ENCODE peak calls at places on chromosomes 3 and 15, in ten cellular contexts. S is ovary; N is BE2C; B is T-cell; E is stimulated activated CD4-positive, alpha-beta T cell treated with anti-CD3 and anti-CD28 coated beads, Interleukin-1b, Interleukin-23, amount 100 ng/mL, for 4 hours; Z is G401; T is activated T-helper 1 cell treated with anti-CD3 and anti-CD28 coated beads, Interleukin-2, amount 50 U/mL, for 16 hours; O is cardiac fibroblast; C is amniotic stem cell; H is stimulated activated CD8-positive, alpha-beta memory T cell treated with anti-CD3 and anti-CD28 coated beads, Interleukin-4, amount 100 ng/mL, for 1 hour. Y is an unnamed sample.
A peak's percentile ranks its signal among the peaks of the same experiment; 100 is the strongest.

GRCh38 chr15:88454867-88455810 is 12.0 kb downstream of the MRPL46 start:
- DNase-seq in S (peak; percentile 43), C (no peak), Z (peak; percentile 73), O (peak; percentile 77), N (peak; percentile 88), T (no peak), B (no peak), E (peak; percentile 20), H (no peak), Y (peak; percentile 66)

GRCh38 chr15:71743861-71744382 is 66.4 kb upstream of the NR2E3 start:
- DNase-seq in Z (peak; percentile 59), H (peak; percentile 50), S (peak; percentile 73), C (peak; percentile 19), B (peak; percentile 24), E (peak; percentile 46), O (peak; percentile 71), T (peak; percentile 11), N (peak; percentile 70), Y (peak; percentile 62)

GRCh38 chr3:134802428-134803050 is 7.5 kb downstream of the EPHB1 start:
- DNase-seq in C (no peak), Z (no peak), T (no peak), H (no peak), B (no peak), E (no peak), S (no peak), O (no peak), N (no peak), Y (no peak)

GRCh38 chr3:47870156-47870555 is 67.2 kb downstream of the DHX30 start:
- DNase-seq in Z (no peak), B (no peak), O (no peak), E (no peak), S (no peak), C (no peak), T (no peak), N (no peak), H (no peak), Y (no peak)

GRCh38 chr15:68578960-68579935 is at the start of gene CORO2B:
- DNase-seq in Z (peak; percentile 78), N (peak; percentile 74), T (no peak), B (no peak), O (peak; percentile 53), E (no peak), H (no peak), S (peak; percentile 76), C (peak; percentile 22), Y (peak; percentile 12)

GRCh38 chr3:169581633-169582032 is 81.9 kb downstream of the MECOM start:
- DNase-seq in E (no peak), C (no peak), N (no peak), H (no peak), O (peak; percentile 46), Z (no peak), T (no peak), S (no peak), B (no peak), Y (no peak)

GRCh38 chr3:155014953-155015352 is 65.2 kb upstream of the MME start:
- DNase-seq in H (no peak), S (no peak), E (no peak), T (no peak), B (no peak), Z (no peak), O (no peak), N (no peak), C (no peak), Y (no peak)

GRCh38 chr3:150960708-150961684 is 11.5 kb downstream of the CLRN1 start:
- DNase-seq in C (no peak), H (no peak), B (no peak), Z (no peak), N (no peak), E (no peak), O (no peak), S (no peak), T (no peak), Y (no peak)

GRCh38 chr3:102398196-102398595 is 36.6 kb upstream of the ZPLD1 start:
- DNase-seq in O (no peak), H (no peak), C (no peak), Z (no peak), N (no peak), S (no peak), B (no peak), E (no peak), T (no peak), Y (no peak)

GRCh38 chr3:10945683-10946287 is 46.8 kb upstream of the SLC6A1 start:
- DNase-seq in S (peak; percentile 61), Z (peak; percentile 45), H (peak; percentile 7), E (peak; percentile 44), O (peak; percentile 49), C (no peak), B (no peak), N (peak; percentile 69), T (no peak), Y (peak; percentile 14)

GRCh38 chr3:107654218-107654617 is 131.5 kb downstream of the BBX start:
- DNase-seq in N (no peak), Z (no peak), O (no peak), E (no peak), H (no peak), T (no peak), C (no peak), S (no peak), B (no peak), Y (no peak)

GRCh38 chr15:70127288-70127746 is 29.6 kb upstream of the TLE3 start:
- DNase-seq in Z (peak; percentile 34), H (no peak), C (no peak), B (no peak), T (no peak), N (no peak), O (peak; percentile 44), S (no peak), E (no peak), Y (peak; percentile 38)

GRCh38 chr3:30597131-30597768 is 9.2 kb upstream of the TGFBR2 start:
- DNase-seq in B (no peak), T (no peak), O (peak; percentile 89), E (no peak), Z (no peak), C (no peak), H (no peak), N (no peak), S (no peak), Y (peak; percentile 93)

GRCh38 chr3:189144645-189145044 is 27.1 kb upstream of the TPRG1 start:
- DNase-seq in H (no peak), S (no peak), B (no peak), E (no peak), Z (no peak), T (no peak), C (no peak), O (peak; percentile 58), N (peak; percentile 23), Y (no peak)

GRCh38 chr15:79218588-79219200 is 63.8 kb upstream of the ANKRD34C start:
- DNase-seq in Z (no peak), O (peak; percentile 53), E (no peak), C (no peak), S (no peak), H (no peak), T (no peak), N (peak; percentile 36), B (no peak), Y (no peak)

GRCh38 chr3:122092460-122093165 is 37.5 kb downstream of the CD86 start:
- DNase-seq in E (no peak), H (no peak), S (no peak), C (no peak), Z (no peak), B (no peak), T (peak; percentile 6), O (peak; percentile 59), N (peak; percentile 36), Y (peak; percentile 58)

GRCh38 chr3:55750525-55750924 is 263.4 kb upstream of the WNT5A start:
- DNase-seq in O (peak; percentile 78), T (no peak), C (peak; percentile 62), H (no peak), E (no peak), N (no peak), Z (no peak), B (no peak), S (no peak), Y (peak; percentile 41)

GRCh38 chr3:104257486-104257885 is 1109.2 kb upstream of the ALCAM start:
- DNase-seq in C (no peak), N (peak; percentile 67), H (no peak), Z (no peak), E (no peak), B (no peak), S (no peak), T (no peak), O (no peak), Y (no peak)

GRCh38 chr3:134449277-134449676 is 36.5 kb downstream of the ANAPC13 start:
- DNase-seq in C (no peak), H (no peak), O (peak; percentile 75), B (no peak), T (no peak), S (peak; percentile 31), N (peak; percentile 34), Z (peak; percentile 78), E (no peak), Y (no peak)

GRCh38 chr3:78201066-78201465 is 1161.2 kb downstream of the ROBO2 start:
- DNase-seq in S (no peak), C (no peak), T (no peak), Z (no peak), E (no peak), O (peak; percentile 3), H (no peak), N (no peak), B (no peak), Y (no peak)

GRCh38 chr3:51391566-51392300 is 648 bp downstream of the RBM15B start:
- DNase-seq in Z (no peak), O (peak; percentile 51), B (peak; percentile 40), T (peak; percentile 35), C (no peak), N (peak; percentile 23), E (peak; percentile 37), S (peak; percentile 45), H (no peak), Y (no peak)

Y was measured in LoVo.